ENCODE peak calls at places on chromosome 15, in four cellular contexts. W is testis, A is kidney epithelial cell, Q is transverse colon. G is an unnamed sample.

GRCh38 chr15:96340611-96341464 is 10.3 kb downstream of the NR2F2 start:
- DNase-seq in A (no peak), Q (peak), W (peak), G (no peak)

GRCh38 chr15:68574051-68574450 is 4.7 kb upstream of the CORO2B start:
- DNase-seq in W (no peak), Q (no peak), A (no peak), G (no peak)

GRCh38 chr15:45747426-45747825 is 112.6 kb downstream of the SQOR start:
- DNase-seq in Q (no peak), W (no peak), A (no peak), G (peak)

GRCh38 chr15:71337197-71337845 is 222.1 kb downstream of the THSD4 start:
- DNase-seq in A (peak), W (no peak), Q (no peak), G (peak)

GRCh38 chr15:38127306-38127731 is 125.3 kb upstream of the SPRED1 start:
- DNase-seq in W (no peak), Q (peak), A (no peak), G (no peak)

GRCh38 chr15:49383266-49383665 is 39.8 kb upstream of the FGF7 start:
- DNase-seq in Q (no peak), A (no peak), W (no peak), G (no peak)

GRCh38 chr15:90062023-90062728 is 40.1 kb downstream of the IDH2 start:
- DNase-seq in Q (peak), W (no peak), A (no peak), G (peak)

GRCh38 chr15:88382482-88382983 is 84.7 kb downstream of the MRPL46 start:
- DNase-seq in W (no peak), Q (no peak), A (peak), G (no peak)

GRCh38 chr15:77821188-77821958 is 188.7 kb upstream of the LINGO1 start:
- DNase-seq in W (peak), Q (peak), A (no peak), G (no peak)

GRCh38 chr15:68730491-68731317 is 90.0 kb downstream of the ANP32A start:
- DNase-seq in A (peak), W (peak), Q (peak), G (no peak)

GRCh38 chr15:77474987-77475385 is 54.3 kb downstream of the HMG20A start:
- DNase-seq in W (no peak), Q (no peak), A (no peak), G (no peak)

GRCh38 chr15:74889390-74889881 is 406 bp upstream of the MPI start:
- DNase-seq in A (no peak), W (peak), Q (peak), G (no peak)

GRCh38 chr15:83106994-83107840 is at the start of gene TM6SF1:
- DNase-seq in Q (no peak), A (no peak), W (peak), G (no peak)

GRCh38 chr15:42084465-42085235 is 9.7 kb downstream of the PLA2G4D start:
- DNase-seq in Q (peak), A (no peak), W (peak), G (peak)

GRCh38 chr15:27744651-27745050 is 354.5 kb downstream of the OCA2 start:
- DNase-seq in W (no peak), Q (no peak), A (no peak), G (no peak)

GRCh38 chr15:74317820-74318375 is 49.5 kb downstream of the CYP11A1 start:
- DNase-seq in A (peak), Q (peak), W (peak), G (no peak)

GRCh38 chr15:40926659-40927496 is 2.3 kb upstream of the DLL4 start:
- DNase-seq in A (no peak), W (no peak), Q (no peak), G (no peak)

GRCh38 chr15:62799037-62799436 is 243.5 kb upstream of the TPM1 start:
- DNase-seq in Q (no peak), W (no peak), A (no peak), G (no peak)

GRCh38 chr15:79101866-79102581 is 11.4 kb upstream of the RASGRF1 start:
- DNase-seq in Q (no peak), W (no peak), A (no peak), G (no peak)

GRCh38 chr15:47473857-47474256 is 243.4 kb upstream of the SEMA6D start:
- DNase-seq in W (peak), Q (peak), A (no peak), G (no peak)

GRCh38 chr15:101499863-101500713 is 10.6 kb upstream of the PCSK6 start:
- DNase-seq in Q (peak), A (no peak), W (no peak), G (no peak)

GRCh38 chr15:28998511-28998910 is 112.7 kb downstream of the APBA2 start:
- DNase-seq in W (no peak), A (no peak), Q (no peak), G (no peak)

GRCh38 chr15:94174399-94174802 is 57.0 kb upstream of the MCTP2 start:
- DNase-seq in W (no peak), A (peak), Q (no peak), G (peak)

GRCh38 chr15:80971143-80971542 is 18.5 kb downstream of the MESD start:
- DNase-seq in Q (no peak), W (no peak), A (no peak), G (no peak)

GRCh38 chr15:77866596-77867125 is 210.8 kb downstream of the TBC1D2B start:
- DNase-seq in A (no peak), W (no peak), Q (no peak), G (no peak)

GRCh38 chr15:31852933-31853332 is 177.4 kb upstream of the CHRNA7 start:
- DNase-seq in W (peak), A (no peak), Q (no peak), G (no peak)

GRCh38 chr15:44296625-44297524 is 8.4 kb downstream of the GOLM2 start:
- DNase-seq in W (no peak), A (peak), Q (peak), G (peak)

G was measured in epithelial cell of prostate.